ENCODE peak calls at places on chromosomes 6 and 20, in six cellular contexts. C, Q, B, I, L and R are unnamed samples.

GRCh38 chr6:68575765-68576439 is 59.2 kb upstream of the ADGRB3 start:
- DNase-seq in L (no peak), Q (no peak), C (no peak), I (peak; percentile 93), B (no peak), R (peak; percentile 36)

GRCh38 chr6:133648576-133648975 is 240.3 kb upstream of the TCF21 start:
- DNase-seq in Q (peak; percentile 38), B (no peak), L (no peak), I (no peak), C (no peak), R (no peak)

GRCh38 chr6:122871079-122871478 is 82.0 kb downstream of the SMPDL3A start:
- DNase-seq in B (no peak), L (no peak), Q (no peak), I (peak; percentile 50), C (no peak), R (no peak)

GRCh38 chr6:110999634-111000270 is 17.9 kb downstream of the RPF2 start:
- DNase-seq in B (no peak), I (peak; percentile 9), C (peak; percentile 31), L (no peak), Q (peak; percentile 46), R (peak; percentile 31)

GRCh38 chr6:38271081-38271480 is 368.6 kb downstream of the BTBD9 start:
- DNase-seq in B (no peak), C (no peak), Q (peak; percentile 57), I (no peak), L (no peak), R (no peak)

GRCh38 chr6:75171581-75172360 is 34.1 kb downstream of the COL12A1 start:
- DNase-seq in L (no peak), B (no peak), I (no peak), Q (peak; percentile 18), C (no peak), R (no peak)

GRCh38 chr6:132712366-132712765 is 1.5 kb downstream of the VNN1 start:
- DNase-seq in C (no peak), I (no peak), L (no peak), Q (peak; percentile 62), B (no peak), R (no peak)

GRCh38 chr20:58169441-58169840 is 59.0 kb downstream of the ANKRD60 start:
- DNase-seq in L (no peak), I (no peak), C (no peak), B (no peak), Q (peak; percentile 41), R (no peak)

GRCh38 chr6:23325065-23325464 is 755.7 kb downstream of the HDGFL1 start:
- DNase-seq in L (no peak), B (no peak), Q (no peak), C (no peak), I (no peak), R (no peak)

GRCh38 chr6:168217880-168218537 is 101.6 kb downstream of the DACT2 start:
- DNase-seq in C (no peak), L (no peak), Q (no peak), I (peak; percentile 12), B (no peak), R (no peak)

GRCh38 chr6:101392561-101393230 is 812 bp upstream of the GRIK2 start:
- DNase-seq in L (no peak), C (no peak), B (no peak), I (peak; percentile 91), Q (no peak), R (no peak)

GRCh38 chr6:108523697-108524096 is 37.0 kb upstream of the FOXO3 start:
- DNase-seq in C (no peak), Q (no peak), B (no peak), I (no peak), L (no peak), R (no peak)

GRCh38 chr6:109243863-109244825 is 138.1 kb downstream of the CD164 start:
- DNase-seq in I (no peak), B (no peak), C (no peak), L (no peak), Q (no peak), R (no peak)

GRCh38 chr6:87936065-87936464 is 111.6 kb upstream of the SPACA1 start:
- DNase-seq in I (no peak), C (no peak), B (no peak), L (no peak), Q (no peak), R (no peak)

GRCh38 chr6:43937236-43938177 is 167.5 kb downstream of the VEGFA start:
- DNase-seq in B (no peak), L (no peak), I (no peak), C (no peak), Q (no peak), R (no peak)

GRCh38 chr6:141486942-141487341 is 645.8 kb upstream of the GJE1 start:
- DNase-seq in I (peak; percentile 56), B (no peak), C (no peak), L (no peak), Q (no peak), R (peak; percentile 22)

GRCh38 chr6:392441-393390 is 1.2 kb downstream of the IRF4 start:
- DNase-seq in B (peak; percentile 46), C (peak; percentile 60), Q (no peak), L (no peak), I (peak; percentile 63), R (peak; percentile 4)

GRCh38 chr6:169252805-169253189 is 849 bp downstream of the THBS2 start:
- DNase-seq in Q (no peak), I (no peak), L (no peak), C (no peak), B (no peak), R (no peak)

GRCh38 chr6:111874030-111874425 is 776 bp upstream of the FYN start:
- DNase-seq in I (peak; percentile 57), L (peak; percentile 72), Q (peak; percentile 20), C (peak; percentile 65), B (peak; percentile 77), R (peak; percentile 66)

GRCh38 chr6:74409447-74409846 is 713.4 kb downstream of the CD109 start:
- DNase-seq in L (no peak), I (no peak), B (no peak), Q (peak; percentile 87), C (no peak), R (no peak)

GRCh38 chr6:25359191-25359861 is 80.2 kb downstream of the CARMIL1 start:
- DNase-seq in L (no peak), B (no peak), C (no peak), I (peak; percentile 96), Q (peak; percentile 50), R (peak; percentile 22)

GRCh38 chr20:43293068-43293786 is 103.5 kb upstream of the PTPRT start:
- DNase-seq in Q (no peak), L (no peak), I (no peak), B (no peak), C (no peak), R (no peak)